ENCODE peak calls at places on chromosomes 2 and 18, in four cellular contexts. D is GM12878, H is K562, P is A549. I is an unnamed sample.

GRCh38 chr2:3959372-3959771 is 256.0 kb downstream of the DCDC2C start:
- DNase-seq in D (no peak), H (peak), P (peak), I (peak)

GRCh38 chr2:70999362-70999761 is 4.7 kb upstream of the TEX261 start:
- DNase-seq in D (no peak), H (no peak), P (no peak), I (no peak)

GRCh38 chr2:205785507-205786222 is 103.4 kb downstream of the NRP2 start:
- DNase-seq in D (no peak), H (no peak), P (no peak), I (peak)

GRCh38 chr2:171316220-171316619 is 117.6 kb downstream of the METTL8 start:
- DNase-seq in D (no peak), H (no peak), P (no peak), I (peak)

GRCh38 chr2:209913786-209914185 is 88.7 kb upstream of the RPE start:
- DNase-seq in D (no peak), H (no peak), P (no peak), I (no peak)

GRCh38 chr2:95526360-95527341 is 42.1 kb upstream of the TRIM43B start:
- DNase-seq in D (peak), H (peak), P (peak), I (peak)

GRCh38 chr18:58847383-58848071 is 17.1 kb upstream of the ZNF532 start:
- DNase-seq in D (no peak), H (no peak), P (no peak), I (no peak)

GRCh38 chr2:217451634-217452033 is 551.2 kb downstream of the TNS1 start:
- DNase-seq in D (no peak), H (no peak), P (no peak), I (peak)

GRCh38 chr2:215358312-215358845 is 46.5 kb downstream of the ATIC start:
- DNase-seq in D (no peak), H (no peak), P (no peak), I (peak)

GRCh38 chr18:6405237-6406074 is 9.3 kb downstream of the L3MBTL4 start:
- DNase-seq in D (no peak), H (no peak), P (no peak), I (no peak)

GRCh38 chr2:225400060-225400511 is 576 bp downstream of the NYAP2 start:
- DNase-seq in D (no peak), H (peak), P (peak), I (peak)

GRCh38 chr18:76432274-76432755 is 62.7 kb downstream of the ZNF516 start:
- DNase-seq in D (no peak), H (no peak), P (no peak), I (no peak)

GRCh38 chr2:191910518-191910917 is 63.6 kb upstream of the CAVIN2 start:
- DNase-seq in D (no peak), H (no peak), P (no peak), I (peak)

GRCh38 chr2:47501374-47502200 is 98.6 kb downstream of the MSH2 start:
- DNase-seq in D (no peak), H (no peak), P (no peak), I (peak)

GRCh38 chr2:105111365-105112150 is 73.7 kb downstream of the MRPS9 start:
- DNase-seq in D (no peak), H (no peak), P (no peak), I (no peak)

GRCh38 chr2:1855150-1855549 is 110.8 kb upstream of the PXDN start:
- DNase-seq in D (no peak), H (no peak), P (no peak), I (no peak)

GRCh38 chr2:42809876-42810125 is 17.4 kb upstream of the HAAO start:
- DNase-seq in D (no peak), H (peak), P (peak), I (peak)

GRCh38 chr2:36441816-36442215 is 86.2 kb downstream of the CRIM1 start:
- DNase-seq in D (no peak), H (no peak), P (no peak), I (peak)

GRCh38 chr2:71721362-71721665 is 268.0 kb downstream of the DYSF start:
- DNase-seq in D (no peak), H (no peak), P (no peak), I (no peak)

GRCh38 chr2:102761763-102762162 is at the start of gene TMEM182:
- DNase-seq in D (no peak), H (no peak), P (no peak), I (no peak)

GRCh38 chr2:219116776-219117646 is 43.6 kb downstream of the NHEJ1 start:
- DNase-seq in D (no peak), H (no peak), P (no peak), I (no peak)

GRCh38 chr2:119431976-119432881 is 575 bp downstream of the TMEM37 start:
- DNase-seq in D (no peak), H (peak), P (no peak), I (peak)

GRCh38 chr2:203681978-203682377 is 24.5 kb upstream of the CD28 start:
- DNase-seq in D (no peak), H (no peak), P (no peak), I (no peak)

GRCh38 chr2:181805228-181806038 is 86.1 kb upstream of the ITPRID2 start:
- DNase-seq in D (no peak), H (peak), P (no peak), I (peak)

GRCh38 chr2:72915907-72916742 is 1.2 kb upstream of the EMX1 start:
- DNase-seq in D (no peak), H (peak), P (peak), I (no peak)

GRCh38 chr18:36688020-36688965 is 140.5 kb downstream of the TPGS2 start:
- DNase-seq in D (peak), H (peak), P (peak), I (peak)
- TF ChIP-seq ELK1 in D (no peak), H (no peak), P (no peak), I (no peak)

GRCh38 chr2:424306-425172 is 136.6 kb upstream of the ALKAL2 start:
- DNase-seq in D (no peak), H (no peak), P (no peak), I (no peak)
- H3K4me3 ChIP-seq in D (no peak), H (no peak), P (no peak), I (no peak)

GRCh38 chr2:55059793-55060192 is 9.5 kb upstream of the RTN4 start:
- DNase-seq in D (no peak), H (peak), P (no peak), I (no peak)

GRCh38 chr2:55056024-55056521 is 5.8 kb upstream of the RTN4 start:
- DNase-seq in D (no peak), H (peak), P (peak), I (peak)

GRCh38 chr2:55054476-55054875 is 4.2 kb upstream of the RTN4 start:
- DNase-seq in D (no peak), H (no peak), P (no peak), I (no peak)

GRCh38 chr2:55054076-55054475 is 3.8 kb upstream of the RTN4 start:
- DNase-seq in D (no peak), H (no peak), P (no peak), I (no peak)

GRCh38 chr2:55057474-55057873 is 7.2 kb upstream of the RTN4 start:
- DNase-seq in D (no peak), H (no peak), P (no peak), I (no peak)
- TF ChIP-seq ELK1 in D (no peak), H (no peak), P (no peak), I (no peak)

DNA sequence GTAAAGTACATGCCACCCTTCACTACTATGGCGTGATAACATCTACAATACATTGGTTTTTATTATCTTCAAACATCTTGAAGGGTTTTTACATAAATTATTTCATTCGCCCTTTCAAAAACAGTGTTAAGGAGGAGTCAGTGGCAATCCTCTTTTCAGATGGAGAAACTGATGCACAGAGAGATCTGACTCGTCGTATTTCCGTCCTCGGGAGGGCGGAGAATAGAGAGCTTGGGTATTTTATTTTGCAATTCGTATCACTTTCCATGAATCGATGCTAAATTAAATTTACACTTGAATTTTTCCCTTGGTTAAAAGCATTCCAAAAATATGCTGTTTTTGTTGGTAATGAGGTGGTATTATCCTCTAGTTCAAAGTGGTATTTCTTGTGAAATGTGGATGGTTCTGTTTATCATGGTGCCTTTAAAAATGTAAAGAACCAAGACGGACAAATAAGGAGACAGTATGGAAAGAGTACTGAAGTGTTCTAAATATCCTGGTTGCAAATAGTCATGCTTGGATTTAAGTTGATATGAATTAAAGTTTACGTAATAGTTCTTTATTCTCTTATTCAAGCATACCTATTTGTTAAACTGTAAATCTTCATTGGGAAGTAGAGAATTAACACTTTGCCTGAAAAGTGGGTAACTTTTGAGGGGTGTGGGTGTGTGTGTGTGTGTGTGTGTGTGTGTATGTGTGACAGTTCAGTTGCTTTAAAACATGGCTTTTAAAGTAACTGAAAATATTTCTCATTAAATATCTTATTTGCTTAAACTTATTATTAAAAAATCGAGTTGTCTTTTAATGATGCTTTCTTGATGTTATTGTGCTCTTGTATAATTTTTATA is 5.6 kb downstream of the PHLPP1 start:
- DNase-seq in D (no peak), H (no peak), P (no peak), I (no peak)
- H3K4me3 ChIP-seq in D (peak), H (no peak), P (no peak), I (no peak)

GRCh38 chr2:6827516-6828298 is 38.0 kb downstream of the CMPK2 start:
- DNase-seq in D (no peak), H (no peak), P (no peak), I (peak)
- TF ChIP-seq ELK1 in D (no peak), H (no peak), P (no peak), I (no peak)

GRCh38 chr18:57440331-57441101 is 5.3 kb downstream of the ONECUT2 start:
- DNase-seq in D (no peak), H (no peak), P (no peak), I (no peak)

GRCh38 chr18:57438669-57439616 is 3.8 kb downstream of the ONECUT2 start:
- DNase-seq in D (no peak), H (no peak), P (no peak), I (no peak)

GRCh38 chr18:57441395-57441794 is 6.2 kb downstream of the ONECUT2 start:
- DNase-seq in D (no peak), H (no peak), P (no peak), I (peak)

GRCh38 chr18:57439617-57439975 is 4.4 kb downstream of the ONECUT2 start:
- DNase-seq in D (no peak), H (no peak), P (no peak), I (no peak)

DNA sequence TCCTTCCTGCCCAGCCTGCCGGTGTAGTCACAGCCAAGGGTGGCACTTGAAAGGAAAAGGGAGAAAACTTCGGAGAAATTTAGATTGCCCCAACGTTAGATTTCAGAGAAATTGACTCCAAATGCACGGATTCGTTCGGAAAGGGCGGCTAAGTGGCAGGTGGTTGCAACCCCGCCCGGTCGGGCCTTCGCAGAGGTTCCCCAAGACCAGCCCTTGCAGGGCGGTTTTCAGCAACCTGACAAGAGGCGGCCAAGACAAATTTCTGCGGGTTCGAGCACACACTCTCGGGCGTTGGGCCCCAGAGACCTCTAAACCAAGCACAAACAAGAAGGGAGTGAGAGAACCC is 4.8 kb downstream of the ONECUT2 start:
- DNase-seq in D (no peak), H (no peak), P (no peak), I (no peak)
- H3K4me3 ChIP-seq in D (no peak), H (no peak), P (no peak), I (no peak)

I was measured in IMR-90.